ENCODE peak calls at places on chromosomes 5 and 9, in seven cellular contexts. A, X, H, O, G, Q and R are unnamed samples.

GRCh38 chr5:96280946-96281393 is 152.1 kb downstream of the PCSK1 start:
- DNase-seq in A (no peak), X (no peak), H (peak), O (no peak), G (no peak), Q (peak), R (peak)

GRCh38 chr5:90994796-90995195 is 388.3 kb downstream of the ARRDC3 start:
- DNase-seq in A (no peak), X (no peak), H (no peak), O (no peak), G (no peak), Q (no peak), R (no peak)

GRCh38 chr9:117268847-117269452 is 145.9 kb downstream of the ASTN2 start:
- DNase-seq in A (no peak), X (no peak), H (no peak), O (no peak), G (no peak), Q (no peak), R (no peak)

GRCh38 chr5:56900858-56901578 is 8.4 kb upstream of the SETD9 start:
- DNase-seq in A (no peak), X (no peak), H (peak), O (peak), G (peak), Q (peak), R (peak)

GRCh38 chr9:92171822-92172221 is 56.6 kb upstream of the SPTLC1 start:
- DNase-seq in A (no peak), X (no peak), H (no peak), O (no peak), G (no peak), Q (no peak), R (no peak)

GRCh38 chr5:63306909-63307308 is 655.3 kb downstream of the HTR1A start:
- DNase-seq in A (no peak), X (no peak), H (no peak), O (no peak), G (no peak), Q (no peak), R (no peak)

GRCh38 chr5:81165493-81166119 is 67.5 kb upstream of the CKMT2 start:
- DNase-seq in A (peak), X (peak), H (peak), O (peak), G (peak), Q (peak), R (peak)

GRCh38 chr9:126153382-126153781 is 173.2 kb upstream of the MVB12B start:
- DNase-seq in A (no peak), X (no peak), H (no peak), O (no peak), G (no peak), Q (no peak), R (no peak)

GRCh38 chr9:97474373-97474925 is 27.0 kb upstream of the TMOD1 start:
- DNase-seq in A (no peak), X (no peak), H (no peak), O (no peak), G (peak), Q (no peak), R (no peak)

GRCh38 chr9:93908591-93909241 is 46.4 kb downstream of the BARX1 start:
- DNase-seq in A (no peak), X (no peak), H (no peak), O (no peak), G (no peak), Q (peak), R (no peak)

GRCh38 chr5:157528036-157528632 is 47.4 kb downstream of the ADAM19 start:
- DNase-seq in A (no peak), X (peak), H (peak), O (peak), G (peak), Q (no peak), R (no peak)

GRCh38 chr9:124108216-124108615 is 96.6 kb downstream of the LHX2 start:
- DNase-seq in A (no peak), X (no peak), H (no peak), O (no peak), G (no peak), Q (no peak), R (no peak)